ENCODE peak calls at places on chromosome 10, in six cellular contexts. One of them, this sample, is unnamed.

GRCh38 chr10:96851281-96851680 is 19.2 kb downstream of the LCOR start:
- DNase-seq in activated CD8-positive, alpha-beta T cell treated with anti-CD3 and anti-CD28 coated beads, Interleukin-2, amount 10 ng/mL, durations not matched to agents 7 days and 5 days: no peak
- DNase-seq in lung: no peak
- DNase-seq in NCI-H1436: no peak
- DNase-seq in neuronal stem cell: no peak
- DNase-seq in non-pigmented ciliary epithelial cell: no peak
- DNase-seq in this sample: no peak

GRCh38 chr10:128025437-128025836 is 100.8 kb downstream of the MKI67 start:
- DNase-seq in lung: no peak
- DNase-seq in activated CD8-positive, alpha-beta T cell treated with anti-CD3 and anti-CD28 coated beads, Interleukin-2, amount 10 ng/mL, durations not matched to agents 7 days and 5 days: no peak
- DNase-seq in NCI-H1436: no peak
- DNase-seq in non-pigmented ciliary epithelial cell: no peak
- DNase-seq in neuronal stem cell: no peak
- DNase-seq in this sample: no peak

GRCh38 chr10:60155945-60156683 is 233.6 kb downstream of the ANK3 start:
- DNase-seq in lung: no peak
- DNase-seq in neuronal stem cell: no peak
- DNase-seq in activated CD8-positive, alpha-beta T cell treated with anti-CD3 and anti-CD28 coated beads, Interleukin-2, amount 10 ng/mL, durations not matched to agents 7 days and 5 days: no peak
- DNase-seq in NCI-H1436: no peak
- DNase-seq in non-pigmented ciliary epithelial cell: no peak
- DNase-seq in this sample: no peak

GRCh38 chr10:75910032-75910431 is 478.6 kb downstream of the LRMDA start:
- DNase-seq in NCI-H1436: no peak
- DNase-seq in activated CD8-positive, alpha-beta T cell treated with anti-CD3 and anti-CD28 coated beads, Interleukin-2, amount 10 ng/mL, durations not matched to agents 7 days and 5 days: no peak
- DNase-seq in non-pigmented ciliary epithelial cell: no peak
- DNase-seq in neuronal stem cell: no peak
- DNase-seq in lung: no peak
- DNase-seq in this sample: no peak

GRCh38 chr10:88934900-88935672 is 17.5 kb downstream of the ACTA2 start:
- DNase-seq in non-pigmented ciliary epithelial cell: no peak
- DNase-seq in neuronal stem cell: peak; percentile 65
- DNase-seq in NCI-H1436: peak; percentile 69
- DNase-seq in lung: peak; percentile 75
- DNase-seq in activated CD8-positive, alpha-beta T cell treated with anti-CD3 and anti-CD28 coated beads, Interleukin-2, amount 10 ng/mL, durations not matched to agents 7 days and 5 days: peak; percentile 87
- DNase-seq in this sample: peak; percentile 77

GRCh38 chr10:124152139-124152780 is 58.9 kb upstream of the CHST15 start:
- DNase-seq in non-pigmented ciliary epithelial cell: no peak
- DNase-seq in activated CD8-positive, alpha-beta T cell treated with anti-CD3 and anti-CD28 coated beads, Interleukin-2, amount 10 ng/mL, durations not matched to agents 7 days and 5 days: no peak
- DNase-seq in neuronal stem cell: no peak
- DNase-seq in lung: peak; percentile 55
- DNase-seq in NCI-H1436: peak; percentile 65
- DNase-seq in this sample: no peak

GRCh38 chr10:103706760-103707159 is 148.6 kb downstream of the SH3PXD2A start:
- DNase-seq in lung: no peak
- DNase-seq in NCI-H1436: no peak
- DNase-seq in non-pigmented ciliary epithelial cell: no peak
- DNase-seq in neuronal stem cell: no peak
- DNase-seq in activated CD8-positive, alpha-beta T cell treated with anti-CD3 and anti-CD28 coated beads, Interleukin-2, amount 10 ng/mL, durations not matched to agents 7 days and 5 days: no peak
- DNase-seq in this sample: no peak

GRCh38 chr10:22023508-22023907 is 20.0 kb upstream of the DNAJC1 start:
- DNase-seq in non-pigmented ciliary epithelial cell: no peak
- DNase-seq in NCI-H1436: no peak
- DNase-seq in activated CD8-positive, alpha-beta T cell treated with anti-CD3 and anti-CD28 coated beads, Interleukin-2, amount 10 ng/mL, durations not matched to agents 7 days and 5 days: no peak
- DNase-seq in neuronal stem cell: no peak
- DNase-seq in lung: no peak
- DNase-seq in this sample: no peak

GRCh38 chr10:125095776-125096175 is 64.6 kb downstream of the CTBP2 start:
- DNase-seq in neuronal stem cell: no peak
- DNase-seq in activated CD8-positive, alpha-beta T cell treated with anti-CD3 and anti-CD28 coated beads, Interleukin-2, amount 10 ng/mL, durations not matched to agents 7 days and 5 days: no peak
- DNase-seq in NCI-H1436: no peak
- DNase-seq in lung: no peak
- DNase-seq in non-pigmented ciliary epithelial cell: no peak
- DNase-seq in this sample: no peak

GRCh38 chr10:71887767-71888166 is 36.7 kb upstream of the PSAP start:
- DNase-seq in NCI-H1436: no peak
- DNase-seq in activated CD8-positive, alpha-beta T cell treated with anti-CD3 and anti-CD28 coated beads, Interleukin-2, amount 10 ng/mL, durations not matched to agents 7 days and 5 days: no peak
- DNase-seq in neuronal stem cell: no peak
- DNase-seq in lung: no peak
- DNase-seq in non-pigmented ciliary epithelial cell: no peak
- DNase-seq in this sample: no peak

GRCh38 chr10:95519132-95519487 is 42.1 kb downstream of the SORBS1 start:
- DNase-seq in activated CD8-positive, alpha-beta T cell treated with anti-CD3 and anti-CD28 coated beads, Interleukin-2, amount 10 ng/mL, durations not matched to agents 7 days and 5 days: no peak
- DNase-seq in neuronal stem cell: no peak
- DNase-seq in NCI-H1436: no peak
- DNase-seq in non-pigmented ciliary epithelial cell: no peak
- DNase-seq in lung: no peak
- DNase-seq in this sample: no peak

GRCh38 chr10:87837445-87837844 is 19.4 kb upstream of the ATAD1 start:
- DNase-seq in non-pigmented ciliary epithelial cell: no peak
- DNase-seq in lung: no peak
- DNase-seq in neuronal stem cell: no peak
- DNase-seq in activated CD8-positive, alpha-beta T cell treated with anti-CD3 and anti-CD28 coated beads, Interleukin-2, amount 10 ng/mL, durations not matched to agents 7 days and 5 days: no peak
- DNase-seq in NCI-H1436: no peak
- DNase-seq in this sample: no peak

GRCh38 chr10:46544989-46545791 is 11.3 kb downstream of the GPRIN2 start:
- DNase-seq in neuronal stem cell: no peak
- DNase-seq in NCI-H1436: no peak
- DNase-seq in non-pigmented ciliary epithelial cell: no peak
- DNase-seq in activated CD8-positive, alpha-beta T cell treated with anti-CD3 and anti-CD28 coated beads, Interleukin-2, amount 10 ng/mL, durations not matched to agents 7 days and 5 days: no peak
- DNase-seq in lung: no peak
- DNase-seq in this sample: no peak

GRCh38 chr10:93568105-93568390 is 1.6 kb downstream of the FFAR4 start:
- DNase-seq in non-pigmented ciliary epithelial cell: no peak
- DNase-seq in neuronal stem cell: no peak
- DNase-seq in lung: no peak
- DNase-seq in activated CD8-positive, alpha-beta T cell treated with anti-CD3 and anti-CD28 coated beads, Interleukin-2, amount 10 ng/mL, durations not matched to agents 7 days and 5 days: no peak
- DNase-seq in NCI-H1436: no peak
- DNase-seq in this sample: no peak

GRCh38 chr10:93947055-93947454 is 46.7 kb upstream of the PLCE1 start:
- DNase-seq in lung: no peak
- DNase-seq in neuronal stem cell: no peak
- DNase-seq in activated CD8-positive, alpha-beta T cell treated with anti-CD3 and anti-CD28 coated beads, Interleukin-2, amount 10 ng/mL, durations not matched to agents 7 days and 5 days: no peak
- DNase-seq in non-pigmented ciliary epithelial cell: peak; percentile 82
- DNase-seq in NCI-H1436: no peak
- DNase-seq in this sample: no peak

GRCh38 chr10:77195101-77195500 is 442.5 kb downstream of the KCNMA1 start:
- DNase-seq in lung: no peak
- DNase-seq in NCI-H1436: no peak
- DNase-seq in activated CD8-positive, alpha-beta T cell treated with anti-CD3 and anti-CD28 coated beads, Interleukin-2, amount 10 ng/mL, durations not matched to agents 7 days and 5 days: no peak
- DNase-seq in neuronal stem cell: no peak
- DNase-seq in non-pigmented ciliary epithelial cell: peak; percentile 75
- DNase-seq in this sample: no peak

GRCh38 chr10:81876253-81876731 is 1.3 kb downstream of the NRG3 start:
- DNase-seq in activated CD8-positive, alpha-beta T cell treated with anti-CD3 and anti-CD28 coated beads, Interleukin-2, amount 10 ng/mL, durations not matched to agents 7 days and 5 days: no peak
- DNase-seq in NCI-H1436: no peak
- DNase-seq in lung: no peak
- DNase-seq in neuronal stem cell: peak; percentile 35
- DNase-seq in non-pigmented ciliary epithelial cell: no peak
- DNase-seq in this sample: no peak

GRCh38 chr10:103852189-103852711 is 3.1 kb downstream of the SH3PXD2A start:
- DNase-seq in neuronal stem cell: no peak
- DNase-seq in lung: no peak
- DNase-seq in NCI-H1436: no peak
- DNase-seq in non-pigmented ciliary epithelial cell: no peak
- DNase-seq in activated CD8-positive, alpha-beta T cell treated with anti-CD3 and anti-CD28 coated beads, Interleukin-2, amount 10 ng/mL, durations not matched to agents 7 days and 5 days: no peak
- DNase-seq in this sample: no peak

GRCh38 chr10:21526952-21527633 is 1.6 kb upstream of the SKIDA1 start:
- DNase-seq in NCI-H1436: no peak
- DNase-seq in activated CD8-positive, alpha-beta T cell treated with anti-CD3 and anti-CD28 coated beads, Interleukin-2, amount 10 ng/mL, durations not matched to agents 7 days and 5 days: peak; percentile 42
- DNase-seq in lung: peak; percentile 59
- DNase-seq in neuronal stem cell: no peak
- DNase-seq in non-pigmented ciliary epithelial cell: no peak
- DNase-seq in this sample: peak; percentile 38

GRCh38 chr10:4100324-4100826 is 315.4 kb upstream of the KLF6 start:
- DNase-seq in lung: no peak
- DNase-seq in neuronal stem cell: no peak
- DNase-seq in non-pigmented ciliary epithelial cell: no peak
- DNase-seq in NCI-H1436: no peak
- DNase-seq in activated CD8-positive, alpha-beta T cell treated with anti-CD3 and anti-CD28 coated beads, Interleukin-2, amount 10 ng/mL, durations not matched to agents 7 days and 5 days: no peak
- DNase-seq in this sample: no peak

GRCh38 chr10:101562231-101562630 is 25.8 kb downstream of the POLL start:
- DNase-seq in non-pigmented ciliary epithelial cell: no peak
- DNase-seq in activated CD8-positive, alpha-beta T cell treated with anti-CD3 and anti-CD28 coated beads, Interleukin-2, amount 10 ng/mL, durations not matched to agents 7 days and 5 days: no peak
- DNase-seq in lung: no peak
- DNase-seq in NCI-H1436: no peak
- DNase-seq in neuronal stem cell: no peak
- DNase-seq in this sample: no peak

GRCh38 chr10:50545846-50546245 is 77.9 kb downstream of the SGMS1 start:
- DNase-seq in neuronal stem cell: no peak
- DNase-seq in activated CD8-positive, alpha-beta T cell treated with anti-CD3 and anti-CD28 coated beads, Interleukin-2, amount 10 ng/mL, durations not matched to agents 7 days and 5 days: no peak
- DNase-seq in lung: no peak
- DNase-seq in NCI-H1436: no peak
- DNase-seq in non-pigmented ciliary epithelial cell: no peak
- DNase-seq in this sample: no peak

GRCh38 chr10:13328588-13328987 is 19.5 kb downstream of the SEPHS1 start:
- DNase-seq in neuronal stem cell: no peak
- DNase-seq in lung: no peak
- DNase-seq in activated CD8-positive, alpha-beta T cell treated with anti-CD3 and anti-CD28 coated beads, Interleukin-2, amount 10 ng/mL, durations not matched to agents 7 days and 5 days: no peak
- DNase-seq in non-pigmented ciliary epithelial cell: no peak
- DNase-seq in NCI-H1436: no peak
- DNase-seq in this sample: no peak

GRCh38 chr10:47330366-47330765 is 8.1 kb downstream of the GDF2 start:
- DNase-seq in NCI-H1436: no peak
- DNase-seq in neuronal stem cell: no peak
- DNase-seq in activated CD8-positive, alpha-beta T cell treated with anti-CD3 and anti-CD28 coated beads, Interleukin-2, amount 10 ng/mL, durations not matched to agents 7 days and 5 days: no peak
- DNase-seq in lung: no peak
- DNase-seq in non-pigmented ciliary epithelial cell: no peak
- DNase-seq in this sample: no peak

GRCh38 chr10:27857616-27858015 is 112.0 kb upstream of the MKX start:
- DNase-seq in NCI-H1436: no peak
- DNase-seq in activated CD8-positive, alpha-beta T cell treated with anti-CD3 and anti-CD28 coated beads, Interleukin-2, amount 10 ng/mL, durations not matched to agents 7 days and 5 days: no peak
- DNase-seq in lung: no peak
- DNase-seq in neuronal stem cell: peak; percentile 67
- DNase-seq in non-pigmented ciliary epithelial cell: no peak
- DNase-seq in this sample: peak; percentile 62

GRCh38 chr10:77564781-77565589 is 72.6 kb downstream of the KCNMA1 start:
- DNase-seq in activated CD8-positive, alpha-beta T cell treated with anti-CD3 and anti-CD28 coated beads, Interleukin-2, amount 10 ng/mL, durations not matched to agents 7 days and 5 days: no peak
- DNase-seq in NCI-H1436: no peak
- DNase-seq in lung: no peak
- DNase-seq in neuronal stem cell: peak; percentile 54
- DNase-seq in non-pigmented ciliary epithelial cell: no peak
- DNase-seq in this sample: no peak

GRCh38 chr10:129280103-129280502 is 186.9 kb upstream of the MGMT start:
- DNase-seq in lung: no peak
- DNase-seq in non-pigmented ciliary epithelial cell: no peak
- DNase-seq in neuronal stem cell: no peak
- DNase-seq in activated CD8-positive, alpha-beta T cell treated with anti-CD3 and anti-CD28 coated beads, Interleukin-2, amount 10 ng/mL, durations not matched to agents 7 days and 5 days: no peak
- DNase-seq in NCI-H1436: no peak
- DNase-seq in this sample: no peak

GRCh38 chr10:62079885-62080559 is 178.5 kb downstream of the ARID5B start:
- DNase-seq in neuronal stem cell: no peak
- DNase-seq in NCI-H1436: no peak
- DNase-seq in lung: no peak
- DNase-seq in non-pigmented ciliary epithelial cell: no peak
- DNase-seq in activated CD8-positive, alpha-beta T cell treated with anti-CD3 and anti-CD28 coated beads, Interleukin-2, amount 10 ng/mL, durations not matched to agents 7 days and 5 days: no peak
- DNase-seq in this sample: no peak

GRCh38 chr10:112492736-112493135 is 45.7 kb downstream of the VTI1A start:
- DNase-seq in NCI-H1436: no peak
- DNase-seq in non-pigmented ciliary epithelial cell: no peak
- DNase-seq in activated CD8-positive, alpha-beta T cell treated with anti-CD3 and anti-CD28 coated beads, Interleukin-2, amount 10 ng/mL, durations not matched to agents 7 days and 5 days: no peak
- DNase-seq in neuronal stem cell: no peak
- DNase-seq in lung: no peak
- DNase-seq in this sample: no peak

GRCh38 chr10:101228682-101229274 is 485 bp downstream of the LBX1 start:
- DNase-seq in non-pigmented ciliary epithelial cell: no peak
- DNase-seq in lung: no peak
- DNase-seq in activated CD8-positive, alpha-beta T cell treated with anti-CD3 and anti-CD28 coated beads, Interleukin-2, amount 10 ng/mL, durations not matched to agents 7 days and 5 days: no peak
- DNase-seq in neuronal stem cell: no peak
- DNase-seq in NCI-H1436: no peak
- DNase-seq in this sample: peak; percentile 31

GRCh38 chr10:78944658-78945333 is 124.0 kb upstream of the ZMIZ1 start:
- DNase-seq in neuronal stem cell: no peak
- DNase-seq in activated CD8-positive, alpha-beta T cell treated with anti-CD3 and anti-CD28 coated beads, Interleukin-2, amount 10 ng/mL, durations not matched to agents 7 days and 5 days: no peak
- DNase-seq in lung: peak; percentile 46
- DNase-seq in NCI-H1436: no peak
- DNase-seq in non-pigmented ciliary epithelial cell: peak; percentile 92
- DNase-seq in this sample: no peak

This sample was measured in NCI-H1105 treated with DMSO at 0.1 percent for 48 hours.